ENCODE peak calls at places on chromosomes 6 and 20, in ten cellular contexts. T is cardiac fibroblast, V is astrocyte of the cerebellum, A is OCI-LY7, C is HL-60, E is A549, B is heart right ventricle, L is fibroblast of lung, Z is AG04450, O is dorsolateral prefrontal cortex. R is an unnamed sample.

GRCh38 chr20:46642265-46642942 is 8.9 kb downstream of the SLC13A3 start:
- DNase-seq in T (no peak), V (no peak), A (no peak), C (no peak), E (no peak), B (no peak), L (no peak), Z (no peak), O (no peak), R (no peak)

GRCh38 chr20:45174434-45175364 is at the start of gene PI3:
- DNase-seq in T (peak; percentile 52), V (no peak), A (no peak), C (peak; percentile 19), E (peak; percentile 55), B (no peak), L (no peak), Z (no peak), O (no peak), R (no peak)

GRCh38 chr6:117346142-117346930 is 79.4 kb downstream of the ROS1 start:
- DNase-seq in T (peak; percentile 50), V (no peak), A (peak; percentile 28), C (no peak), E (no peak), B (no peak), L (peak; percentile 52), Z (no peak), O (no peak), R (no peak)

GRCh38 chr6:91490672-91491071 is 903.8 kb upstream of the MAP3K7 start:
- DNase-seq in T (no peak), V (no peak), A (no peak), C (no peak), E (no peak), B (no peak), L (no peak), Z (no peak), O (no peak), R (no peak)

GRCh38 chr20:49432562-49432961 is 49.9 kb downstream of the KCNB1 start:
- DNase-seq in T (no peak), V (no peak), A (no peak), C (no peak), E (no peak), B (no peak), L (no peak), Z (no peak), O (no peak), R (no peak)

GRCh38 chr6:153947817-153948447 is 91.1 kb upstream of the OPRM1 start:
- DNase-seq in T (peak; percentile 25), V (no peak), A (peak; percentile 16), C (peak; percentile 9), E (peak; percentile 12), B (no peak), L (peak; percentile 17), Z (no peak), O (peak; percentile 5), R (no peak)

GRCh38 chr6:322940-323729 is 30.8 kb downstream of the DUSP22 start:
- DNase-seq in T (no peak), V (no peak), A (peak; percentile 91), C (no peak), E (no peak), B (no peak), L (no peak), Z (no peak), O (no peak), R (no peak)

GRCh38 chr6:148516116-148517016 is 173.7 kb downstream of the SASH1 start:
- DNase-seq in T (no peak), V (no peak), A (no peak), C (no peak), E (no peak), B (no peak), L (no peak), Z (no peak), O (no peak), R (no peak)

GRCh38 chr20:62480318-62480717 is 4.5 kb upstream of the GATA5 start:
- DNase-seq in T (no peak), V (no peak), A (no peak), C (no peak), E (no peak), B (no peak), L (no peak), Z (no peak), O (no peak), R (no peak)

GRCh38 chr20:62483613-62484468 is 8.0 kb upstream of the GATA5 start:
- DNase-seq in T (no peak), V (no peak), A (no peak), C (no peak), E (no peak), B (no peak), L (no peak), Z (no peak), O (no peak), R (no peak)

GRCh38 chr20:62482970-62483369 is 7.2 kb upstream of the GATA5 start:
- DNase-seq in T (no peak), V (no peak), A (no peak), C (no peak), E (no peak), B (no peak), L (no peak), Z (no peak), O (no peak), R (no peak)

GRCh38 chr20:62481441-62482135 is 5.8 kb upstream of the GATA5 start:
- DNase-seq in T (no peak), V (no peak), A (no peak), C (no peak), E (no peak), B (no peak), L (no peak), Z (no peak), O (no peak), R (no peak)

GRCh38 chr20:62482136-62482833 is 6.5 kb upstream of the GATA5 start:
- DNase-seq in T (no peak), V (no peak), A (no peak), C (no peak), E (no peak), B (no peak), L (no peak), Z (no peak), O (no peak), R (no peak)
- H3K4me3 ChIP-seq in T (no peak overlapping the region), V (no peak overlapping the region), A (no peak overlapping the region), C (no peak overlapping the region), E (no peak overlapping the region), B (no peak overlapping the region), L (no peak overlapping the region), Z (no peak overlapping the region), O (no peak overlapping the region), R (no peak overlapping the region)

DNA sequence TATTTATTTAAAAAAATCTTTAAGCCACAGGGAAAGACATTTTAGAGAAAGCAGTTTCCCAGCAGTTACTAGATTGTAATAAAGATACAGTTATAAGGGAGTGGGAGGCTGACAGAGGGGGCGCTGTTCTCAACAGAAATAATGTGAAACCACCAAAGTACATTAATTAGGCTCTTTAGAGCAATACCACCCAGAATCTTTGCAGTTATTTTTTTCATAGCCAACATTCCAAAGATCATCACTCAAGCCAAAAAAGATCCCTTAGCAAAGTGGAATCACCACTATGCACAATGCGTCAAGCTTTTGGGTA is 331.3 kb upstream of the DEFB112 start:
- DNase-seq in T (no peak), V (no peak), A (no peak), C (no peak), E (no peak), B (no peak), L (peak; percentile 19), Z (no peak), O (no peak), R (no peak)
- TF ChIP-seq CTCF in T (no peak), V (no peak), A (peak; percentile 61), C (no peak), E (no peak), B (no peak), L (no peak), Z (peak; percentile 4), O (no peak), R (no peak)

DNA sequence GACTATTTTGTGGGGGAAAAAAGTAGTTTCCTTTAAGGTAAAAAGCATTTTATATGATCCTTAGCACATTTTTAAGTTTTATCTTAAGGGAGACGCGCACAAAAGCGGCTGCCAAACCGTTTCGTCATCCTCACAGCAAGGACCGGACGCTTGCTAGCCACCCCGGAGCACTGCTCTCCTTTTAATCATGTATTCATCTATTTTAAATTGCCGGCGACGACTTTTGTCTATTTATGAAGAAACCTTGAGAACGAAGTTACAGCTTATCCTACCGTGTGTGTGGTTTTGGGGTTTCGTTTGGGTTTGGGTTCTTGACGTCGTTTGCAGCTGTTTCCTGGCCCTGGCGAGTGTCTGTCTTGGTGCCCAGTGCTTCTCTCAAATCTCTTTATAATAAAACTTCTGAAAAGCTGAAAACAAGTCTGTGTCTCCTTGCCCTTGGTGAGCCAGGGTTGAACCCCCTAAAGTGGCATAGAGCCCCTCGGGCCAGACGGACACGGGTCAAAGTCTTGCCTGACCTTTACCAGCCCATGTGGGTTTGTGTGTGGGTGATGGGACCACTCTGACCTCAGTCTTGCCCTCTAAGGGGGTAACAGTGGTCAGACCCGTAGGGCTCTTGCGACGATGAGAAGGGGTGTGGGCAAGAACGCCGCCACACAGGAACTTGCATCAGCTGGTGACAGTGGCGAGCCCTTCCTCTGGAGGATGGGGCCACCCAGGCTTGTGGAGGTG is 117.6 kb downstream of the JPH2 start:
- DNase-seq in T (no peak), V (no peak), A (no peak), C (peak; percentile 86), E (no peak), B (no peak), L (peak; percentile 18), Z (no peak), O (no peak), R (no peak)
- H3K4me3 ChIP-seq in T (no peak overlapping the region), V (no peak overlapping the region), A (no peak overlapping the region), C (peak overlapping the region; percentile 20), E (no peak overlapping the region), B (no peak overlapping the region), L (no peak overlapping the region), Z (no peak overlapping the region), O (no peak overlapping the region), R (no peak overlapping the region)

GRCh38 chr6:161459008-161459407 is 185.1 kb upstream of the AGPAT4 start:
- DNase-seq in T (no peak), V (no peak), A (no peak), C (no peak), E (no peak), B (no peak), L (no peak), Z (no peak), O (no peak), R (no peak)

GRCh38 chr6:161458199-161458598 is 184.3 kb upstream of the AGPAT4 start:
- DNase-seq in T (no peak), V (no peak), A (no peak), C (no peak), E (no peak), B (no peak), L (no peak), Z (no peak), O (no peak), R (no peak)

GRCh38 chr6:161452241-161452640 is 178.4 kb upstream of the AGPAT4 start:
- DNase-seq in T (no peak), V (no peak), A (no peak), C (no peak), E (no peak), B (no peak), L (no peak), Z (no peak), O (no peak), R (no peak)

GRCh38 chr6:161453558-161453957 is 179.7 kb upstream of the AGPAT4 start:
- DNase-seq in T (no peak), V (no peak), A (no peak), C (no peak), E (no peak), B (no peak), L (no peak), Z (no peak), O (no peak), R (no peak)

DNA sequence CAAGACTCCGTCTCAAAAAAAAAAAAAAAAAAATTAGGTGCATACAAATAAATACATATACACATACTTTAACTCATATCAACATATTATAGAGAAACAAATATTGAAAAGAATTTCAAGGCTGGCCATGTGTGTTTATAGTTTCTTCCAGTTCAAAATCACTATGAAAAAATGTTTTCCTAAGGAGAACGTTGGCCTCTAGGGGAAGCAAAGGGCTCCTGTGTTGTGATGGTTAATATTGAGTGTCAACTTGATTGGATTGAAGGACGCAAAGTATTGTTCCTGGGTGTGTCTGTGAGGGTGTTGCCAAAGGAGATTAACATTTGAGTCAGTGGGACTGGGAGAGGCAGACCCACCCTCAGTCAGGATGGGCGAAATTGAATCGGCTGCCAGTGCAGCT is 182.0 kb upstream of the AGPAT4 start:
- DNase-seq in T (no peak), V (no peak), A (no peak), C (no peak), E (no peak), B (no peak), L (no peak), Z (no peak), O (no peak), R (no peak)
- TF ChIP-seq CTCF in T (no peak), V (no peak), A (no peak), C (no peak), E (no peak), B (no peak), L (no peak), Z (no peak), O (no peak), R (no peak)

R was measured in HFF-Myc.